ENCODE peak calls at places on chromosomes 1 and 21, in six cellular contexts. One of them, this sample, is unnamed. For H3K4me1, the result is how much of the 10 kb centered on the place peaks cover.

GRCh38 chr1:178718520-178718919 is 6.5 kb upstream of the RALGPS2 start:
- ATAC-seq in GM23338: no peak
- ATAC-seq in K562: no peak
- ATAC-seq in pancreas: no peak
- ATAC-seq in aorta: no peak
- ATAC-seq in right cardiac atrium: no peak
- ATAC-seq in this sample: no peak

GRCh38 chr1:113126207-113126606 is 53.2 kb downstream of the LRIG2 start:
- ATAC-seq in GM23338: no peak
- ATAC-seq in K562: no peak
- ATAC-seq in aorta: no peak
- ATAC-seq in right cardiac atrium: no peak
- ATAC-seq in pancreas: peak
- ATAC-seq in this sample: no peak

GRCh38 chr21:36065497-36066036 is 4.3 kb upstream of the CBR1 start:
- ATAC-seq in right cardiac atrium: no peak
- ATAC-seq in K562: peak
- ATAC-seq in aorta: no peak
- ATAC-seq in GM23338: no peak
- ATAC-seq in pancreas: peak
- ATAC-seq in this sample: no peak

GRCh38 chr1:241465673-241466072 is 53.9 kb downstream of the FH start:
- ATAC-seq in aorta: no peak
- ATAC-seq in K562: no peak
- ATAC-seq in GM23338: no peak
- ATAC-seq in right cardiac atrium: no peak
- ATAC-seq in pancreas: no peak
- ATAC-seq in this sample: no peak

GRCh38 chr1:58596631-58597052 is 19.6 kb upstream of the TACSTD2 start:
- ATAC-seq in aorta: no peak
- ATAC-seq in pancreas: no peak
- ATAC-seq in right cardiac atrium: no peak
- ATAC-seq in GM23338: no peak
- ATAC-seq in K562: peak
- ATAC-seq in this sample: no peak

GRCh38 chr1:151131832-151132675 is 14.4 kb downstream of the SEMA6C start:
- ATAC-seq in right cardiac atrium: peak
- ATAC-seq in GM23338: peak
- ATAC-seq in K562: no peak
- ATAC-seq in aorta: peak
- ATAC-seq in pancreas: peak
- ATAC-seq in this sample: peak

GRCh38 chr1:228404107-228404720 is 2.4 kb downstream of the TRIM11 start:
- ATAC-seq in right cardiac atrium: no peak
- ATAC-seq in aorta: no peak
- ATAC-seq in GM23338: no peak
- ATAC-seq in K562: no peak
- ATAC-seq in pancreas: no peak
- ATAC-seq in this sample: no peak

GRCh38 chr1:233112184-233113008 is 162.0 kb downstream of the NTPCR start:
- ATAC-seq in K562: no peak
- ATAC-seq in pancreas: no peak
- ATAC-seq in aorta: no peak
- ATAC-seq in right cardiac atrium: no peak
- ATAC-seq in GM23338: peak
- ATAC-seq in this sample: peak

GRCh38 chr1:71621785-71622184 is 541.0 kb upstream of the ZRANB2 start:
- ATAC-seq in pancreas: no peak
- ATAC-seq in aorta: no peak
- ATAC-seq in right cardiac atrium: no peak
- ATAC-seq in K562: no peak
- ATAC-seq in GM23338: no peak
- ATAC-seq in this sample: no peak

GRCh38 chr1:88670462-88670861 is 13.6 kb upstream of the PKN2 start:
- ATAC-seq in GM23338: no peak
- ATAC-seq in right cardiac atrium: no peak
- ATAC-seq in K562: no peak
- ATAC-seq in pancreas: no peak
- ATAC-seq in aorta: no peak
- ATAC-seq in this sample: no peak

GRCh38 chr1:41479000-41479807 is 5.3 kb downstream of the EDN2 start:
- ATAC-seq in right cardiac atrium: peak
- ATAC-seq in K562: no peak
- ATAC-seq in pancreas: no peak
- ATAC-seq in aorta: peak
- ATAC-seq in GM23338: no peak
- ATAC-seq in this sample: peak
- H3K4me1 ChIP-seq in right cardiac atrium: under half
- H3K4me1 ChIP-seq in K562: under half
- H3K4me1 ChIP-seq in pancreas: half or more
- H3K4me1 ChIP-seq in aorta: under half
- H3K4me1 ChIP-seq in GM23338: under half
- H3K4me1 ChIP-seq in this sample: under half

DNA sequence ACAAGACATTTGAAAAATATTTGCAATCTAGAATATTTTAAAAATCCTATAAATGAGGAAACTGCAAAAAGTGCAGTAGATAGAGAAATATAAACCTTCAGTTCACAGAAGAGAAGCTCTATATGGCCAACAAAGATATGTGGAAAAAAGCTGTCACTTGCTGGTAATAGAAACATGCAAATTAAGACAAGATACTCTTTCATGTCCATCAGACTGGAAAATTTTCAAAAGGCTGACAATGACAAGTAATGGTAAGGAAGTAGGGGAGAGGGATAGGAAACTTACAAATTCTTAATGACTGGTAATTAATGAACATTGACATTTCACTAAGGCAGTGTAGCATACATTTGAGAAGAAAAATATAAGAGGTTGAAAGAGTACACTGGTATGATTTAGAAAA is 147.9 kb downstream of the MRPL39 start:
- ATAC-seq in pancreas: no peak
- ATAC-seq in K562: no peak
- ATAC-seq in right cardiac atrium: no peak
- ATAC-seq in GM23338: no peak
- ATAC-seq in aorta: no peak
- ATAC-seq in this sample: no peak
- H3K4me1 ChIP-seq in pancreas: under half
- H3K4me1 ChIP-seq in K562: under half
- H3K4me1 ChIP-seq in right cardiac atrium: under half
- H3K4me1 ChIP-seq in GM23338: under half
- H3K4me1 ChIP-seq in aorta: under half
- H3K4me1 ChIP-seq in this sample: under half

GRCh38 chr1:92834617-92835016 is 2.8 kb downstream of the RPL5 start:
- ATAC-seq in right cardiac atrium: no peak
- ATAC-seq in K562: no peak
- ATAC-seq in pancreas: no peak
- ATAC-seq in GM23338: no peak
- ATAC-seq in aorta: no peak
- ATAC-seq in this sample: no peak

GRCh38 chr1:92831368-92831761 is 475 bp upstream of the RPL5 start:
- ATAC-seq in K562: peak
- ATAC-seq in GM23338: peak
- ATAC-seq in aorta: no peak
- ATAC-seq in right cardiac atrium: peak
- ATAC-seq in pancreas: no peak
- ATAC-seq in this sample: no peak

GRCh38 chr1:92831762-92832536 is at the start of gene RPL5:
- ATAC-seq in right cardiac atrium: peak
- ATAC-seq in K562: peak
- ATAC-seq in pancreas: peak
- ATAC-seq in GM23338: peak
- ATAC-seq in aorta: peak
- ATAC-seq in this sample: peak

GRCh38 chr1:92833840-92834239 is 2.0 kb downstream of the RPL5 start:
- ATAC-seq in right cardiac atrium: no peak
- ATAC-seq in K562: peak
- ATAC-seq in GM23338: no peak
- ATAC-seq in aorta: no peak
- ATAC-seq in pancreas: no peak
- ATAC-seq in this sample: no peak

GRCh38 chr1:92832537-92833160 is 809 bp downstream of the RPL5 start:
- ATAC-seq in pancreas: peak
- ATAC-seq in right cardiac atrium: peak
- ATAC-seq in aorta: peak
- ATAC-seq in GM23338: peak
- ATAC-seq in K562: peak
- ATAC-seq in this sample: no peak
- H3K4me1 ChIP-seq in pancreas: under half
- H3K4me1 ChIP-seq in right cardiac atrium: under half
- H3K4me1 ChIP-seq in aorta: under half
- H3K4me1 ChIP-seq in GM23338: under half
- H3K4me1 ChIP-seq in K562: under half
- H3K4me1 ChIP-seq in this sample: under half

GRCh38 chr1:226378071-226378470 is 29.8 kb downstream of the PARP1 start:
- ATAC-seq in GM23338: no peak
- ATAC-seq in aorta: no peak
- ATAC-seq in right cardiac atrium: no peak
- ATAC-seq in K562: no peak
- ATAC-seq in pancreas: no peak
- ATAC-seq in this sample: no peak
- H3K4me1 ChIP-seq in GM23338: under half
- H3K4me1 ChIP-seq in aorta: under half
- H3K4me1 ChIP-seq in right cardiac atrium: under half
- H3K4me1 ChIP-seq in K562: under half
- H3K4me1 ChIP-seq in pancreas: under half
- H3K4me1 ChIP-seq in this sample: under half

GRCh38 chr1:85571830-85572229 is 8.7 kb upstream of the CCN1 start:
- ATAC-seq in pancreas: no peak
- ATAC-seq in K562: no peak
- ATAC-seq in aorta: no peak
- ATAC-seq in right cardiac atrium: no peak
- ATAC-seq in GM23338: no peak
- ATAC-seq in this sample: no peak
- H3K4me1 ChIP-seq in pancreas: under half
- H3K4me1 ChIP-seq in K562: under half
- H3K4me1 ChIP-seq in aorta: under half
- H3K4me1 ChIP-seq in right cardiac atrium: under half
- H3K4me1 ChIP-seq in GM23338: under half
- H3K4me1 ChIP-seq in this sample: under half

This sample was measured in gastroesophageal sphincter.